ENCODE peak calls at places on chromosome 12, in five cellular contexts. One of them, this sample, is unnamed.

GRCh38 chr12:111455448-111456320 is 50.0 kb downstream of the SH2B3 start:
- DNase-seq in fibroblast of lung: peak; percentile 32
- DNase-seq in BJ: no peak
- DNase-seq in mucosa of descending colon: no peak
- DNase-seq in neural progenitor cell: no peak
- DNase-seq in this sample: peak; percentile 64

GRCh38 chr12:107134558-107134957 is 41.2 kb upstream of the CRY1 start:
- DNase-seq in fibroblast of lung: no peak
- DNase-seq in BJ: no peak
- DNase-seq in mucosa of descending colon: no peak
- DNase-seq in neural progenitor cell: peak; percentile 40
- DNase-seq in this sample: no peak

GRCh38 chr12:124725612-124726237 is 137.9 kb downstream of the SCARB1 start:
- DNase-seq in fibroblast of lung: no peak
- DNase-seq in BJ: no peak
- DNase-seq in mucosa of descending colon: no peak
- DNase-seq in neural progenitor cell: no peak
- DNase-seq in this sample: no peak

GRCh38 chr12:10170199-10170598 is 1.7 kb downstream of the OLR1 start:
- DNase-seq in fibroblast of lung: no peak
- DNase-seq in BJ: no peak
- DNase-seq in mucosa of descending colon: no peak
- DNase-seq in neural progenitor cell: no peak
- DNase-seq in this sample: peak; percentile 82

GRCh38 chr12:108129017-108129812 is at the start of gene WSCD2:
- DNase-seq in fibroblast of lung: no peak
- DNase-seq in BJ: no peak
- DNase-seq in mucosa of descending colon: peak; percentile 36
- DNase-seq in neural progenitor cell: peak; percentile 96
- DNase-seq in this sample: peak; percentile 2

GRCh38 chr12:43148711-43149110 is 403.3 kb downstream of the ADAMTS20 start:
- DNase-seq in fibroblast of lung: no peak
- DNase-seq in BJ: no peak
- DNase-seq in mucosa of descending colon: no peak
- DNase-seq in neural progenitor cell: no peak
- DNase-seq in this sample: no peak

GRCh38 chr12:116818341-116818856 is 62.8 kb downstream of the HRK start:
- DNase-seq in fibroblast of lung: peak; percentile 14
- DNase-seq in BJ: no peak
- DNase-seq in mucosa of descending colon: no peak
- DNase-seq in neural progenitor cell: no peak
- DNase-seq in this sample: peak; percentile 7

GRCh38 chr12:53219116-53219955 is 12.3 kb upstream of the ITGB7 start:
- DNase-seq in fibroblast of lung: peak; percentile 52
- DNase-seq in BJ: no peak
- DNase-seq in mucosa of descending colon: peak; percentile 70
- DNase-seq in neural progenitor cell: no peak
- DNase-seq in this sample: peak; percentile 55

GRCh38 chr12:111428728-111429175 is 23.0 kb downstream of the SH2B3 start:
- DNase-seq in fibroblast of lung: no peak
- DNase-seq in BJ: no peak
- DNase-seq in mucosa of descending colon: peak; percentile 79
- DNase-seq in neural progenitor cell: no peak
- DNase-seq in this sample: no peak

GRCh38 chr12:121793836-121794531 is 496 bp upstream of the RHOF start:
- DNase-seq in fibroblast of lung: peak; percentile 91
- DNase-seq in BJ: no peak
- DNase-seq in mucosa of descending colon: peak; percentile 98
- DNase-seq in neural progenitor cell: peak; percentile 96
- DNase-seq in this sample: peak; percentile 91

GRCh38 chr12:79618848-79619404 is 71.8 kb downstream of the PAWR start:
- DNase-seq in fibroblast of lung: peak; percentile 15
- DNase-seq in BJ: peak; percentile 12
- DNase-seq in mucosa of descending colon: no peak
- DNase-seq in neural progenitor cell: no peak
- DNase-seq in this sample: peak; percentile 51

GRCh38 chr12:102573237-102573636 is 92.9 kb upstream of the IGF1 start:
- DNase-seq in fibroblast of lung: no peak
- DNase-seq in BJ: no peak
- DNase-seq in mucosa of descending colon: no peak
- DNase-seq in neural progenitor cell: no peak
- DNase-seq in this sample: no peak

GRCh38 chr12:127459687-127460086 is 807.3 kb upstream of the TMEM132C start:
- DNase-seq in fibroblast of lung: no peak
- DNase-seq in BJ: no peak
- DNase-seq in mucosa of descending colon: no peak
- DNase-seq in neural progenitor cell: no peak
- DNase-seq in this sample: no peak

GRCh38 chr12:54352891-54353874 is 11.1 kb downstream of the GPR84 start:
- DNase-seq in fibroblast of lung: peak; percentile 71
- DNase-seq in BJ: no peak
- DNase-seq in mucosa of descending colon: no peak
- DNase-seq in neural progenitor cell: peak; percentile 81
- DNase-seq in this sample: peak; percentile 74

GRCh38 chr12:94147991-94148840 is at the start of gene PLXNC1:
- DNase-seq in fibroblast of lung: peak; percentile 44
- DNase-seq in BJ: no peak
- DNase-seq in mucosa of descending colon: peak; percentile 78
- DNase-seq in neural progenitor cell: peak; percentile 81
- DNase-seq in this sample: peak; percentile 41

GRCh38 chr12:180445-180844 is 33.5 kb downstream of the SLC6A12 start:
- DNase-seq in fibroblast of lung: peak; percentile 49
- DNase-seq in BJ: no peak
- DNase-seq in mucosa of descending colon: peak; percentile 49
- DNase-seq in neural progenitor cell: no peak
- DNase-seq in this sample: peak; percentile 78

GRCh38 chr12:74066476-74066875 is 471.2 kb upstream of the ATXN7L3B start:
- DNase-seq in fibroblast of lung: no peak
- DNase-seq in BJ: no peak
- DNase-seq in mucosa of descending colon: no peak
- DNase-seq in neural progenitor cell: no peak
- DNase-seq in this sample: no peak

GRCh38 chr12:69575346-69575745 is 9.9 kb upstream of the CCT2 start:
- DNase-seq in fibroblast of lung: no peak
- DNase-seq in BJ: no peak
- DNase-seq in mucosa of descending colon: no peak
- DNase-seq in neural progenitor cell: no peak
- DNase-seq in this sample: no peak

GRCh38 chr12:69000540-69001243 is 67.7 kb upstream of the CPM start:
- DNase-seq in fibroblast of lung: no peak
- DNase-seq in BJ: no peak
- DNase-seq in mucosa of descending colon: no peak
- DNase-seq in neural progenitor cell: no peak
- DNase-seq in this sample: no peak

GRCh38 chr12:98371419-98371818 is 144.0 kb upstream of the TMPO start:
- DNase-seq in fibroblast of lung: no peak
- DNase-seq in BJ: no peak
- DNase-seq in mucosa of descending colon: no peak
- DNase-seq in neural progenitor cell: no peak
- DNase-seq in this sample: no peak

GRCh38 chr12:116955382-116956021 is 44.8 kb downstream of the FBXW8 start:
- DNase-seq in fibroblast of lung: peak; percentile 45
- DNase-seq in BJ: no peak
- DNase-seq in mucosa of descending colon: no peak
- DNase-seq in neural progenitor cell: no peak
- DNase-seq in this sample: peak; percentile 63

GRCh38 chr12:54385251-54385914 is 850 bp upstream of the ZNF385A start:
- DNase-seq in fibroblast of lung: no peak
- DNase-seq in BJ: no peak
- DNase-seq in mucosa of descending colon: no peak
- DNase-seq in neural progenitor cell: peak; percentile 68
- DNase-seq in this sample: no peak

GRCh38 chr12:10361084-10361483 is 28.8 kb downstream of the KLRK1 start:
- DNase-seq in fibroblast of lung: no peak
- DNase-seq in BJ: no peak
- DNase-seq in mucosa of descending colon: no peak
- DNase-seq in neural progenitor cell: no peak
- DNase-seq in this sample: no peak

GRCh38 chr12:39816671-39817185 is 197.1 kb upstream of the ABCD2 start:
- DNase-seq in fibroblast of lung: no peak
- DNase-seq in BJ: peak; percentile 9
- DNase-seq in mucosa of descending colon: no peak
- DNase-seq in neural progenitor cell: no peak
- DNase-seq in this sample: no peak

GRCh38 chr12:28024231-28024995 is 51.9 kb upstream of the PTHLH start:
- DNase-seq in fibroblast of lung: peak; percentile 45
- DNase-seq in BJ: peak; percentile 26
- DNase-seq in mucosa of descending colon: no peak
- DNase-seq in neural progenitor cell: no peak
- DNase-seq in this sample: peak; percentile 13

GRCh38 chr12:89537389-89537788 is 11.5 kb upstream of the POC1B start:
- DNase-seq in fibroblast of lung: no peak
- DNase-seq in BJ: no peak
- DNase-seq in mucosa of descending colon: no peak
- DNase-seq in neural progenitor cell: no peak
- DNase-seq in this sample: no peak

GRCh38 chr12:96985515-96986362 is 78.7 kb downstream of the NEDD1 start:
- DNase-seq in fibroblast of lung: no peak
- DNase-seq in BJ: no peak
- DNase-seq in mucosa of descending colon: peak; percentile 37
- DNase-seq in neural progenitor cell: peak; percentile 66
- DNase-seq in this sample: no peak

GRCh38 chr12:3203713-3204112 is 126.5 kb downstream of the TSPAN9 start:
- DNase-seq in fibroblast of lung: no peak
- DNase-seq in BJ: no peak
- DNase-seq in mucosa of descending colon: no peak
- DNase-seq in neural progenitor cell: no peak
- DNase-seq in this sample: no peak

GRCh38 chr12:123075591-123076171 is 75.2 kb downstream of the PITPNM2 start:
- DNase-seq in fibroblast of lung: no peak
- DNase-seq in BJ: no peak
- DNase-seq in mucosa of descending colon: no peak
- DNase-seq in neural progenitor cell: peak; percentile 86
- DNase-seq in this sample: peak; percentile 56

DNA sequence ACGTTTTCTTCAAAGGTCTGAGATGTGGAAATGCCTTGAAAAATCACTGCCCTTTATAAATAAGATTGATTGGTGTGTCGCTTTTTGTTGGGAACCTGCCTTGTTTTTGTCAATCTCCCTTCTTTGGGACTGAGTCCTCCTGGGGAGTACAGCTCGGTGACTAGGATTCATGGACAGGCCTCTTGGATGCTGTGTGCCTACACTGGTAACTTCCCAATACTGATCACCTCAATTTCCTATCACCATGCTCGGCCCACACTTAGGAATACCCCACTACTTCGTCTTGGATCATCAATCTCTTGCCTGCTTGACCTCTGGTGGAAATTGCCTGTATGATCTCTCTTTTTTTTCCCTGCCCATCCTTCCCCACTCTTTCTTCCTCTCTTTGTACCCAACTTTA is 34.2 kb downstream of the NTN4 start:
- DNase-seq in fibroblast of lung: no peak
- DNase-seq in BJ: no peak
- DNase-seq in mucosa of descending colon: no peak
- DNase-seq in neural progenitor cell: no peak
- DNase-seq in this sample: no peak
- TF ChIP-seq CTCF in fibroblast of lung: no peak
- TF ChIP-seq CTCF in BJ: no peak
- TF ChIP-seq CTCF in mucosa of descending colon: no peak
- TF ChIP-seq CTCF in neural progenitor cell: no peak
- TF ChIP-seq CTCF in this sample: no peak

DNA sequence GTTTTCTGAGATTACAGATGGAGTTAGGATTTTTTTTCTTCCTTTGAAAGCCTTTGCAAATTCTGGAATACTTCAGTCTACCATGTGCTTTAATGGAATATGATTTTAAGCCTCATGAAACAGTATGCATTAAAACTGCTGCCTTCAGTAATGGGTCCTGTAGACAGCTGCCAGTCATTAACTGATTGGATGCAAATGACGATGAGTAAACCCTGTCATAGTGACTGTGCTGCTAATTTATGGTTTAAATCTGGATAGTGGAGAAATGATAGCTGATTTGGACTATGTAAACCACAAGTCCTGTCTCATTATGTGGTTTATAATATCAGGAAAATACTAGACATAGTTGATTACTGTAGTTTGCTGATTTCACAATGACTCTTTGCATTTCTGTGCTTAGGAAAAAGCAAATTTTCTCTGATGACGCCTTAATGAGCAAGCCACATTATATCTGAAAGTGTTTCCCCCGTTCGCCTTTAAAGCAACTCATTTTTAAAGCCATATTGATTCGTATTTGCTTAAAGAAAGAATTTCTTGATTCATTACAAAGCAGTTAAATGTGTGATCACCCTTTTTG is 217.6 kb downstream of the TMTC2 start:
- DNase-seq in fibroblast of lung: peak; percentile 5
- DNase-seq in BJ: no peak
- DNase-seq in mucosa of descending colon: no peak
- DNase-seq in neural progenitor cell: no peak
- DNase-seq in this sample: no peak
- H3K4me3 ChIP-seq in fibroblast of lung: no peak overlapping the region
- H3K4me3 ChIP-seq in BJ: no peak overlapping the region
- H3K4me3 ChIP-seq in mucosa of descending colon: no peak overlapping the region
- H3K4me3 ChIP-seq in neural progenitor cell: no peak overlapping the region
- H3K4me3 ChIP-seq in this sample: no peak overlapping the region

DNA sequence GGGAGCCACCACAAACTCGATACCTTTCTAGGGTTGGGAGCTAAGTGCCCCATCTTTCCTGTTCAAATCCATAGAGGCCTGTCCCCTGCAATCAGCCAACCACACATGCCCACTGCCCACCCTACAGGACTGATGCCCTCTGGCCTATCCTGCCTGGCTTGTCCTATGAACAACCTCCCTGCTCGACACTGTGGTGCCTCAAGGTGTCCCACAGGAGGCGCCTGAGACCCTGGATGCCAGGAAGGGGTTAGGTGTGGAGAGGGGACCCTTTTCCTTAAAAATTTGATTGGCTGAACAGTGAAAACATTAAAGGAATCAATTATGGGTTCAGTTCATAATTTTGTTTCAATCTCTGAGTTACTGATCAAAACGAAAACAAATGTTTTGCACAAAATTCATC is 97.3 kb upstream of the FZD10 start:
- DNase-seq in fibroblast of lung: no peak
- DNase-seq in BJ: no peak
- DNase-seq in mucosa of descending colon: no peak
- DNase-seq in neural progenitor cell: peak; percentile 47
- DNase-seq in this sample: no peak
- TF ChIP-seq CTCF in fibroblast of lung: no peak
- TF ChIP-seq CTCF in BJ: no peak
- TF ChIP-seq CTCF in mucosa of descending colon: no peak
- TF ChIP-seq CTCF in neural progenitor cell: peak; percentile 55
- TF ChIP-seq CTCF in this sample: no peak

GRCh38 chr12:92703777-92704176 is 988 bp downstream of the PLEKHG7 start:
- DNase-seq in fibroblast of lung: no peak
- DNase-seq in BJ: no peak
- DNase-seq in mucosa of descending colon: no peak
- DNase-seq in neural progenitor cell: no peak
- DNase-seq in this sample: no peak

GRCh38 chr12:92698466-92698865 is 4.3 kb upstream of the PLEKHG7 start:
- DNase-seq in fibroblast of lung: no peak
- DNase-seq in BJ: no peak
- DNase-seq in mucosa of descending colon: no peak
- DNase-seq in neural progenitor cell: no peak
- DNase-seq in this sample: no peak

GRCh38 chr12:92702754-92703679 is at the start of gene PLEKHG7:
- DNase-seq in fibroblast of lung: no peak
- DNase-seq in BJ: no peak
- DNase-seq in mucosa of descending colon: peak; percentile 62
- DNase-seq in neural progenitor cell: no peak
- DNase-seq in this sample: no peak

GRCh38 chr12:92706594-92706993 is 3.8 kb downstream of the PLEKHG7 start:
- DNase-seq in fibroblast of lung: no peak
- DNase-seq in BJ: no peak
- DNase-seq in mucosa of descending colon: no peak
- DNase-seq in neural progenitor cell: no peak
- DNase-seq in this sample: no peak

GRCh38 chr12:92701441-92701840 is 1.3 kb upstream of the PLEKHG7 start:
- DNase-seq in fibroblast of lung: peak; percentile 9
- DNase-seq in BJ: no peak
- DNase-seq in mucosa of descending colon: no peak
- DNase-seq in neural progenitor cell: no peak
- DNase-seq in this sample: no peak
- H3K4me3 ChIP-seq in fibroblast of lung: no peak overlapping the region
- H3K4me3 ChIP-seq in BJ: no peak overlapping the region
- H3K4me3 ChIP-seq in mucosa of descending colon: no peak overlapping the region
- H3K4me3 ChIP-seq in neural progenitor cell: no peak overlapping the region
- H3K4me3 ChIP-seq in this sample: no peak overlapping the region